ENCODE peak calls at places on chromosomes 5 and 9, in five cellular contexts. I is colonic mucosa, K is cardiac fibroblast, O is endothelial cell, X is PC-3. V is an unnamed sample.

GRCh38 chr9:126705311-126705766 is 91.6 kb downstream of the LMX1B start:
- DNase-seq in I (peak), X (peak), O (peak), K (peak), V (peak)

GRCh38 chr9:22528485-22528884 is 81.9 kb downstream of the DMRTA1 start:
- DNase-seq in O (no peak), X (peak), K (peak), I (no peak), V (no peak)

GRCh38 chr5:991472-992267 is 16.9 kb upstream of the NKD2 start:
- DNase-seq in X (no peak), O (no peak), K (no peak), I (peak), V (no peak)

GRCh38 chr5:109062669-109063068 is 315.0 kb downstream of the FER start:
- DNase-seq in X (no peak), K (peak), I (no peak), O (no peak), V (no peak)

GRCh38 chr9:111965566-111966019 is 69.0 kb downstream of the UGCG start:
- DNase-seq in I (no peak), O (no peak), K (peak), X (peak), V (no peak)

GRCh38 chr5:147455321-147455720 is 54.5 kb downstream of the DPYSL3 start:
- DNase-seq in I (no peak), K (peak), O (no peak), X (no peak), V (no peak)

GRCh38 chr9:89984214-89984613 is 379.4 kb downstream of the GADD45G start:
- DNase-seq in I (no peak), O (no peak), X (peak), K (no peak), V (no peak)

GRCh38 chr9:124013263-124014211 is 2.0 kb downstream of the LHX2 start:
- DNase-seq in X (no peak), K (no peak), I (no peak), O (peak), V (peak)

GRCh38 chr5:95821110-95822021 is 1.2 kb downstream of the GLRX start:
- DNase-seq in O (no peak), X (no peak), I (no peak), K (no peak), V (no peak)

GRCh38 chr5:132024789-132025402 is 13.4 kb upstream of the ACSL6 start:
- DNase-seq in O (no peak), X (no peak), I (no peak), K (no peak), V (no peak)

GRCh38 chr5:68304421-68305052 is 89.0 kb downstream of the PIK3R1 start:
- DNase-seq in I (no peak), X (no peak), K (peak), O (no peak), V (no peak)

GRCh38 chr5:37834542-37835399 is 5.1 kb downstream of the GDNF start:
- DNase-seq in I (no peak), O (peak), X (no peak), K (no peak), V (peak)

GRCh38 chr9:94911211-94911610 is 184.7 kb downstream of the AOPEP start:
- DNase-seq in O (no peak), I (no peak), K (no peak), X (no peak), V (no peak)

DNA sequence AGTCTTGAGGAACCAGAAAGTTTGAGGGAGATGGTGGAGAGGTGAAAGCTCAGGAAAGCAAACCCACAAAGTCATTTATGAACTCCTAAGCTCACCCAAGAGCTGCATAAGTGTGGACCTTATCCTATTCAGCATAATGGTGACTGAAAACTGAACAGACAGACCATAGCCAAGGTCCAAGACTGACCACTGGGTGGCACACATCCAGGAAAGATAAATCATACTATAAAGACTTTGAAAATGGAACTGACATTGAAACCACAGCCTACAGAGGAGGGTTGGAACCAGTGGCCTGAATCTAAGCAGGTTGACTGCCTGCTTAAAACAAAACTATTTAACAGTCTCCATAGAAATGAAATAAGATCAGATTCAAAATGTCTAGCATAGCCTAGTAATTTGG is 121.1 kb upstream of the RGS7BP start:
- DNase-seq in O (peak), X (peak), K (peak), I (no peak), V (peak)
- TF ChIP-seq CTCF in O (peak), X (peak), K (peak), I (no peak), V (peak)

DNA sequence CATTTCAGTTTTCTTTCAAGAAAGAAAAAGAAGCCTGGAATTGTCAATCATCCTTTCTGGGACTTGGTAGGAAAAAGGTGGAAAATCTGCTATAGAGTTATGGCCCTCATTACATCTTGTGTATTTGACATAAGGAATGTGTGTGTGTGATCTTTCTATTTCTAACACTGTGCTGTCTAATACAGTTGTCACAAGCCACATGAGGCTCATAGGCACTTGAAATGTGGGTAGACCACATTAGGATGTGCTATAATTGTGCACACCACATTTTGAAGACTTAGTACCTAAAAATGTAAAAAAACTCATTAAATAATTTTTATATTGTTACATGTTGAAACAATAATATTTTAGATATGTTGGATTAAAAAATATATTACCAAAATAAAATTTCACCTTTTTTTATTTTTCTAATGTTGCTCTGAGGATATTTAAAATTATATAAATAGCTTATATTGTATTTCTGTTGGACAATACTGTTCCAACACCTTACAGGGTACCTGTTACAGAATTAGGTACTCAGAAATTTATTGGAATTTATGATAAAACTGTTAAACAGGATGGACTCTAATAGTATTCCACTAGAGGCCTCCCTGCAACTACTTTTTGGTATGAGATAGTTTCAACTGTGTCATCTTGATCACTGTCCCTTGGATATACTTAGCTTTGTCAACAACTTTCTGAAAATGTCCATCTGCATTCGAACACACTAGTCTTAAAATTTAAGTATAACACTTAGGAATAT is 18.4 kb downstream of the MSANTD3 start:
- DNase-seq in X (no peak), K (no peak), I (no peak), O (no peak), V (no peak)
- TF ChIP-seq CTCF in X (no peak), K (no peak), I (no peak), O (no peak), V (no peak)

DNA sequence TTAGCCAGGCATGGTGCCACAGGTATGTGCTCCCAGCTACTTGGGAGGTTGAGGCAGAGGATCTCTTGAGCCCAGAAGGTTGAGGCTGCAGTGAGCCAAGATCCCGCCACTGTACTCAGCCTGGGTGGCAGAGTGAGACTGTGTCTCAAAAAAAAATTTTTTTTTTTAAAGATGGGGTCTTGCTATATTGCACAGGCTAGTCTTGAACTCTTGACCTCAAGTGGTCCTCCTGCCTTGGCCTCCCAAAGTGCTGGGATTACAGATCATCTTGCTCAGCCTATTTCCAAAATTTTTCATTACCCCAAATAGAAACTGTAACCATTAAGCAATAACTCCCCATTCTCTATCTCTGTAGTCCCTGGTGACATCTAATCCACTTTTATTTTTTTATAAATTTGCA is 4.4 kb upstream of the TBC1D13 start:
- DNase-seq in K (no peak), O (no peak), I (no peak), X (no peak), V (no peak)
- TF ChIP-seq CTCF in K (no peak), O (no peak), I (no peak), X (no peak), V (no peak)

GRCh38 chr5:124642148-124642547 is 104.3 kb downstream of the ZNF608 start:
- DNase-seq in X (no peak), I (no peak), K (no peak), O (no peak), V (no peak)

GRCh38 chr5:124644582-124644981 is 101.9 kb downstream of the ZNF608 start:
- DNase-seq in K (no peak), X (no peak), I (no peak), O (no peak), V (no peak)

GRCh38 chr5:124645396-124645795 is 101.0 kb downstream of the ZNF608 start:
- DNase-seq in O (no peak), X (no peak), K (no peak), I (no peak), V (no peak)

GRCh38 chr5:124643306-124643705 is 103.1 kb downstream of the ZNF608 start:
- DNase-seq in I (no peak), K (no peak), O (no peak), X (no peak), V (no peak)

GRCh38 chr5:124644138-124644537 is 102.3 kb downstream of the ZNF608 start:
- DNase-seq in O (no peak), K (no peak), I (no peak), X (peak), V (no peak)
- TF ChIP-seq CTCF in O (no peak), K (no peak), I (no peak), X (no peak), V (no peak)